ENCODE peak calls at places on chromosomes 6 and 20, in five cellular contexts. One of them, this sample, is unnamed.
A peak's percentile ranks its signal among the peaks of the same experiment; 100 is the strongest.

GRCh38 chr6:45988635-45989034 is 27.0 kb downstream of the CLIC5 start:
- DNase-seq in AG04449: no peak
- DNase-seq in A549: no peak
- DNase-seq in psoas muscle: peak; percentile 86
- DNase-seq in MM.1S: no peak
- DNase-seq in this sample: no peak

GRCh38 chr6:84804720-84805119 is 40.3 kb upstream of the TBX18 start:
- DNase-seq in AG04449: no peak
- DNase-seq in A549: no peak
- DNase-seq in psoas muscle: no peak
- DNase-seq in MM.1S: no peak
- DNase-seq in this sample: no peak

GRCh38 chr6:113860165-113860955 is 3.2 kb downstream of the MARCKS start:
- DNase-seq in AG04449: no peak
- DNase-seq in A549: peak; percentile 4
- DNase-seq in psoas muscle: peak; percentile 71
- DNase-seq in MM.1S: no peak
- DNase-seq in this sample: no peak

GRCh38 chr6:25042599-25042936 is 106.8 kb upstream of the RIPOR2 start:
- DNase-seq in AG04449: no peak
- DNase-seq in A549: no peak
- DNase-seq in psoas muscle: no peak
- DNase-seq in MM.1S: no peak
- DNase-seq in this sample: no peak

GRCh38 chr6:150599199-150600002 is at the start of gene PLEKHG1:
- DNase-seq in AG04449: no peak
- DNase-seq in A549: peak; percentile 19
- DNase-seq in psoas muscle: peak; percentile 79
- DNase-seq in MM.1S: peak; percentile 57
- DNase-seq in this sample: no peak

GRCh38 chr6:106163966-106164877 is 78.1 kb downstream of the PRDM1 start:
- DNase-seq in AG04449: peak; percentile 59
- DNase-seq in A549: no peak
- DNase-seq in psoas muscle: peak; percentile 57
- DNase-seq in MM.1S: peak; percentile 75
- DNase-seq in this sample: peak; percentile 89

GRCh38 chr6:74091133-74091793 is 395.3 kb downstream of the CD109 start:
- DNase-seq in AG04449: no peak
- DNase-seq in A549: peak; percentile 32
- DNase-seq in psoas muscle: no peak
- DNase-seq in MM.1S: peak; percentile 53
- DNase-seq in this sample: peak; percentile 10

GRCh38 chr6:156154896-156155295 is 622.3 kb upstream of the ARID1B start:
- DNase-seq in AG04449: no peak
- DNase-seq in A549: no peak
- DNase-seq in psoas muscle: no peak
- DNase-seq in MM.1S: no peak
- DNase-seq in this sample: no peak

GRCh38 chr6:11682525-11682924 is 96.1 kb downstream of the ADTRP start:
- DNase-seq in AG04449: no peak
- DNase-seq in A549: no peak
- DNase-seq in psoas muscle: no peak
- DNase-seq in MM.1S: no peak
- DNase-seq in this sample: no peak

GRCh38 chr20:13029687-13030510 is 21.1 kb downstream of the SPTLC3 start:
- DNase-seq in AG04449: peak; percentile 62
- DNase-seq in A549: peak; percentile 84
- DNase-seq in psoas muscle: no peak
- DNase-seq in MM.1S: no peak
- DNase-seq in this sample: no peak

GRCh38 chr6:45663181-45664180 is 285.7 kb upstream of the SUPT3H start:
- DNase-seq in AG04449: no peak
- DNase-seq in A549: no peak
- DNase-seq in psoas muscle: peak; percentile 67
- DNase-seq in MM.1S: no peak
- DNase-seq in this sample: no peak

GRCh38 chr6:119830494-119831295 is 481.1 kb upstream of the MAN1A1 start:
- DNase-seq in AG04449: no peak
- DNase-seq in A549: no peak
- DNase-seq in psoas muscle: no peak
- DNase-seq in MM.1S: no peak
- DNase-seq in this sample: no peak

GRCh38 chr6:168908887-168909286 is 344.8 kb downstream of the THBS2 start:
- DNase-seq in AG04449: peak; percentile 24
- DNase-seq in A549: peak; percentile 29
- DNase-seq in psoas muscle: no peak
- DNase-seq in MM.1S: no peak
- DNase-seq in this sample: no peak

GRCh38 chr20:40628877-40629276 is 60.2 kb downstream of the MAFB start:
- DNase-seq in AG04449: no peak
- DNase-seq in A549: no peak
- DNase-seq in psoas muscle: no peak
- DNase-seq in MM.1S: no peak
- DNase-seq in this sample: no peak

GRCh38 chr20:50221501-50222323 is 31.1 kb downstream of the CEBPB start:
- DNase-seq in AG04449: no peak
- DNase-seq in A549: no peak
- DNase-seq in psoas muscle: no peak
- DNase-seq in MM.1S: no peak
- DNase-seq in this sample: no peak

GRCh38 chr6:71886184-71887005 is at the start of gene RIMS1:
- DNase-seq in AG04449: no peak
- DNase-seq in A549: peak; percentile 1
- DNase-seq in psoas muscle: peak; percentile 39
- DNase-seq in MM.1S: peak; percentile 57
- DNase-seq in this sample: no peak

GRCh38 chr6:145789443-145789842 is 25.2 kb downstream of the FBXO30 start:
- DNase-seq in AG04449: no peak
- DNase-seq in A549: no peak
- DNase-seq in psoas muscle: peak; percentile 80
- DNase-seq in MM.1S: no peak
- DNase-seq in this sample: no peak

GRCh38 chr20:25540273-25540672 is 45.1 kb downstream of the NINL start:
- DNase-seq in AG04449: no peak
- DNase-seq in A549: no peak
- DNase-seq in psoas muscle: no peak
- DNase-seq in MM.1S: peak; percentile 18
- DNase-seq in this sample: peak; percentile 52

GRCh38 chr6:39167866-39168625 is 53.1 kb upstream of the SAYSD1 start:
- DNase-seq in AG04449: no peak
- DNase-seq in A549: no peak
- DNase-seq in psoas muscle: no peak
- DNase-seq in MM.1S: no peak
- DNase-seq in this sample: no peak

GRCh38 chr6:31332637-31333602 is 24.1 kb downstream of the HLA-B start:
- DNase-seq in AG04449: no peak
- DNase-seq in A549: no peak
- DNase-seq in psoas muscle: no peak
- DNase-seq in MM.1S: no peak
- DNase-seq in this sample: no peak

GRCh38 chr6:115838763-115839401 is 221.8 kb downstream of the FRK start:
- DNase-seq in AG04449: no peak
- DNase-seq in A549: peak; percentile 48
- DNase-seq in psoas muscle: no peak
- DNase-seq in MM.1S: peak; percentile 14
- DNase-seq in this sample: peak; percentile 5

GRCh38 chr6:151070666-151071065 is 169.1 kb upstream of the AKAP12 start:
- DNase-seq in AG04449: peak; percentile 56
- DNase-seq in A549: peak; percentile 72
- DNase-seq in psoas muscle: no peak
- DNase-seq in MM.1S: no peak
- DNase-seq in this sample: no peak

GRCh38 chr6:150100745-150101144 is 31.8 kb upstream of the ULBP3 start:
- DNase-seq in AG04449: no peak
- DNase-seq in A549: no peak
- DNase-seq in psoas muscle: no peak
- DNase-seq in MM.1S: no peak
- DNase-seq in this sample: no peak

GRCh38 chr6:98782772-98783171 is 51.6 kb upstream of the POU3F2 start:
- DNase-seq in AG04449: no peak
- DNase-seq in A549: no peak
- DNase-seq in psoas muscle: no peak
- DNase-seq in MM.1S: peak; percentile 42
- DNase-seq in this sample: no peak

GRCh38 chr6:112595201-112595600 is 248.1 kb downstream of the RFPL4B start:
- DNase-seq in AG04449: no peak
- DNase-seq in A549: no peak
- DNase-seq in psoas muscle: no peak
- DNase-seq in MM.1S: no peak
- DNase-seq in this sample: no peak

GRCh38 chr20:2387180-2387577 is 6.5 kb downstream of the TGM6 start:
- DNase-seq in AG04449: no peak
- DNase-seq in A549: peak; percentile 51
- DNase-seq in psoas muscle: no peak
- DNase-seq in MM.1S: peak; percentile 81
- DNase-seq in this sample: peak; percentile 34

GRCh38 chr6:161745594-161745993 is 471.7 kb upstream of the AGPAT4 start:
- DNase-seq in AG04449: no peak
- DNase-seq in A549: no peak
- DNase-seq in psoas muscle: no peak
- DNase-seq in MM.1S: no peak
- DNase-seq in this sample: no peak

GRCh38 chr20:36473164-36473563 is 68.2 kb upstream of the MYL9 start:
- DNase-seq in AG04449: no peak
- DNase-seq in A549: no peak
- DNase-seq in psoas muscle: no peak
- DNase-seq in MM.1S: no peak
- DNase-seq in this sample: no peak

GRCh38 chr6:154848580-154848979 is 115.4 kb downstream of the SCAF8 start:
- DNase-seq in AG04449: no peak
- DNase-seq in A549: no peak
- DNase-seq in psoas muscle: no peak
- DNase-seq in MM.1S: no peak
- DNase-seq in this sample: no peak

GRCh38 chr20:53872561-53873248 is 197.7 kb downstream of the BCAS1 start:
- DNase-seq in AG04449: no peak
- DNase-seq in A549: no peak
- DNase-seq in psoas muscle: no peak
- DNase-seq in MM.1S: peak; percentile 72
- DNase-seq in this sample: no peak

GRCh38 chr6:37783025-37783825 is 36.3 kb upstream of the ZFAND3 start:
- DNase-seq in AG04449: no peak
- DNase-seq in A549: no peak
- DNase-seq in psoas muscle: peak; percentile 55
- DNase-seq in MM.1S: no peak
- DNase-seq in this sample: no peak

GRCh38 chr6:166168616-166169548 is 1.2 kb upstream of the TBXT start:
- DNase-seq in AG04449: no peak
- DNase-seq in A549: no peak
- DNase-seq in psoas muscle: no peak
- DNase-seq in MM.1S: no peak
- DNase-seq in this sample: no peak

GRCh38 chr6:176766-177165 is 115.5 kb upstream of the DUSP22 start:
- DNase-seq in AG04449: no peak
- DNase-seq in A549: no peak
- DNase-seq in psoas muscle: no peak
- DNase-seq in MM.1S: no peak
- DNase-seq in this sample: no peak

DNA sequence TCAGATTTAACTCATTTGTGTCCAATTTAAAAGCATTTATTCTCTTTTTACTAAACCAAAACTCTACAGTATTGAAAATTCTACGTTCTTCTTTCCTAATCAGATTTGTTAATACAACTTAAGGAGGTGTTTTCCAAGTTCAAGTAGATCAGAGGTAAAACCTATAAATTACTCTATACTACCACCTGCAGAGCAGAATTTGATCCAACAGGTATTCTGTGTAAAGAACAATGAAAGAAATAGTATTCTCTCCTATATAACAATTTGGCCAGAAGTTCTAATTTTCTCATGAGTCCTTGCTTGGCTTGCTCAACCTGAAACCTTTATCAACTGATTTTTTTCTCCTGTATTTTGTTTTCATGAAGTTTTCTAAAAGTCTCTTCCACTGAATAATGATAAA is 28.5 kb upstream of the DST start:
- DNase-seq in AG04449: no peak
- DNase-seq in A549: no peak
- DNase-seq in psoas muscle: no peak
- DNase-seq in MM.1S: no peak
- DNase-seq in this sample: no peak
- TF ChIP-seq CTCF in AG04449: no peak
- TF ChIP-seq CTCF in A549: no peak
- TF ChIP-seq CTCF in psoas muscle: no peak
- TF ChIP-seq CTCF in MM.1S: peak; percentile 16
- TF ChIP-seq CTCF in this sample: no peak

GRCh38 chr6:17099401-17100059 is 2.3 kb upstream of the STMND1 start:
- DNase-seq in AG04449: no peak
- DNase-seq in A549: no peak
- DNase-seq in psoas muscle: no peak
- DNase-seq in MM.1S: no peak
- DNase-seq in this sample: no peak

GRCh38 chr6:17101422-17102257 is at the start of gene STMND1:
- DNase-seq in AG04449: no peak
- DNase-seq in A549: peak; percentile 27
- DNase-seq in psoas muscle: peak; percentile 61
- DNase-seq in MM.1S: no peak
- DNase-seq in this sample: no peak

GRCh38 chr6:17098538-17098937 is 3.3 kb upstream of the STMND1 start:
- DNase-seq in AG04449: no peak
- DNase-seq in A549: no peak
- DNase-seq in psoas muscle: no peak
- DNase-seq in MM.1S: no peak
- DNase-seq in this sample: no peak

GRCh38 chr6:17103715-17104114 is 1.9 kb downstream of the STMND1 start:
- DNase-seq in AG04449: no peak
- DNase-seq in A549: peak; percentile 21
- DNase-seq in psoas muscle: no peak
- DNase-seq in MM.1S: no peak
- DNase-seq in this sample: no peak

GRCh38 chr6:17102258-17102870 is 514 bp downstream of the STMND1 start:
- DNase-seq in AG04449: no peak
- DNase-seq in A549: no peak
- DNase-seq in psoas muscle: no peak
- DNase-seq in MM.1S: no peak
- DNase-seq in this sample: no peak
- TF ChIP-seq CTCF in AG04449: no peak
- TF ChIP-seq CTCF in A549: no peak
- TF ChIP-seq CTCF in psoas muscle: no peak
- TF ChIP-seq CTCF in MM.1S: no peak
- TF ChIP-seq CTCF in this sample: no peak

DNA sequence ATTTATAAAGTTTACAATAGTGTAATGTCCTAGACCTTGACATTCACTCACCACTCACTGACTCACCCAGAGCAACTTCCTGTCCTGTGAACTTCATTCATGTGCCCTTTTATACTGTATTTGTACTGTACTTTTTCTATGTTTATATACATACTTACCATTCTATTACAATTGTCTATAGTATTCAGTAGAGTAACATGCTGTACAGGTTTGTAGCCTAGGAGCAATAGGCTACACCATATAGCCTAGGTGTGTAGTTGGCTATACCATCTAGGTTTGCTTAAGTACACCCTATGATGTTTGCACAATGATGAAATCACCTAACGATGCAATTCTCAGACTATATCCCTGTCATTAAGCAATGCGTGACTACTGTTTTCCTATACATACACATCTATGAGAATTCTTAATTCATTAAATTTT is 17.5 kb downstream of the EDEM2 start:
- DNase-seq in AG04449: no peak
- DNase-seq in A549: peak; percentile 56
- DNase-seq in psoas muscle: no peak
- DNase-seq in MM.1S: no peak
- DNase-seq in this sample: no peak
- TF ChIP-seq CTCF in AG04449: no peak
- TF ChIP-seq CTCF in A549: no peak
- TF ChIP-seq CTCF in psoas muscle: no peak
- TF ChIP-seq CTCF in MM.1S: no peak
- TF ChIP-seq CTCF in this sample: no peak

GRCh38 chr20:52242237-52243230 is 51.0 kb upstream of the ZFP64 start:
- DNase-seq in AG04449: no peak
- DNase-seq in A549: no peak
- DNase-seq in psoas muscle: no peak
- DNase-seq in MM.1S: peak; percentile 63
- DNase-seq in this sample: no peak
- TF ChIP-seq CTCF in AG04449: no peak
- TF ChIP-seq CTCF in A549: peak; percentile 63
- TF ChIP-seq CTCF in psoas muscle: peak; percentile 63
- TF ChIP-seq CTCF in MM.1S: peak; percentile 64
- TF ChIP-seq CTCF in this sample: peak; percentile 17